ENCODE peak calls at places on chromosomes 5 and 9, in ten cellular contexts. G, B, X, F, E, Z, U, D, V and K are unnamed samples.
A peak's percentile ranks its signal among the peaks of the same experiment; 100 is the strongest.

GRCh38 chr5:164097747-164098146 is 592.3 kb downstream of the MAT2B start:
- DNase-seq in G (no peak), B (no peak), X (no peak), F (no peak), E (no peak), Z (no peak), U (no peak), D (no peak), V (no peak), K (no peak)

GRCh38 chr5:108681079-108681921 is 66.4 kb upstream of the FER start:
- DNase-seq in G (no peak), B (no peak), X (peak; percentile 59), F (peak; percentile 65), E (peak; percentile 47), Z (peak; percentile 50), U (peak; percentile 1), D (no peak), V (peak; percentile 71), K (peak; percentile 32)

GRCh38 chr9:116193636-116194035 is 40.0 kb downstream of the PAPPA start:
- DNase-seq in G (no peak), B (no peak), X (no peak), F (no peak), E (no peak), Z (no peak), U (no peak), D (no peak), V (no peak), K (no peak)

GRCh38 chr5:99901972-99902371 is 633.2 kb upstream of the FAM174A start:
- DNase-seq in G (no peak), B (no peak), X (no peak), F (no peak), E (no peak), Z (no peak), U (no peak), D (no peak), V (no peak), K (no peak)

GRCh38 chr5:76314643-76315042 is 88.4 kb upstream of the IQGAP2 start:
- DNase-seq in G (no peak), B (no peak), X (no peak), F (no peak), E (no peak), Z (no peak), U (no peak), D (no peak), V (no peak), K (no peak)

GRCh38 chr5:113612060-113612496 is 98.6 kb downstream of the YTHDC2 start:
- DNase-seq in G (no peak), B (no peak), X (peak; percentile 23), F (peak; percentile 52), E (peak; percentile 19), Z (no peak), U (no peak), D (no peak), V (peak; percentile 48), K (no peak)

GRCh38 chr9:134327671-134328231 is 1.5 kb downstream of the RXRA start:
- DNase-seq in G (no peak), B (no peak), X (no peak), F (no peak), E (no peak), Z (no peak), U (no peak), D (no peak), V (no peak), K (no peak)

GRCh38 chr9:127092041-127092608 is 30.3 kb downstream of the ANGPTL2 start:
- DNase-seq in G (no peak), B (no peak), X (no peak), F (no peak), E (no peak), Z (no peak), U (no peak), D (no peak), V (no peak), K (no peak)

GRCh38 chr5:136811551-136811950 is 446.2 kb upstream of the TRPC7 start:
- DNase-seq in G (no peak), B (no peak), X (no peak), F (no peak), E (no peak), Z (no peak), U (no peak), D (no peak), V (no peak), K (no peak)

GRCh38 chr5:111236995-111237394 is 12.8 kb downstream of the CAMK4 start:
- DNase-seq in G (no peak), B (no peak), X (no peak), F (no peak), E (no peak), Z (no peak), U (no peak), D (no peak), V (no peak), K (no peak)

GRCh38 chr5:12182988-12183387 is 278.7 kb upstream of the CTNND2 start:
- DNase-seq in G (no peak), B (no peak), X (no peak), F (no peak), E (no peak), Z (no peak), U (no peak), D (no peak), V (no peak), K (no peak)

GRCh38 chr9:132077881-132078280 is 1.8 kb downstream of the MED27 start:
- DNase-seq in G (no peak), B (no peak), X (no peak), F (no peak), E (peak; percentile 80), Z (no peak), U (no peak), D (no peak), V (no peak), K (no peak)

GRCh38 chr5:143634689-143635088 is 177.3 kb upstream of the HMHB1 start:
- DNase-seq in G (no peak), B (no peak), X (no peak), F (no peak), E (no peak), Z (no peak), U (no peak), D (no peak), V (no peak), K (no peak)

GRCh38 chr9:84953797-84954695 is 284.5 kb downstream of the NTRK2 start:
- DNase-seq in G (no peak), B (peak; percentile 11), X (peak; percentile 53), F (peak; percentile 87), E (peak; percentile 66), Z (peak; percentile 72), U (peak; percentile 55), D (peak; percentile 87), V (peak; percentile 73), K (peak; percentile 71)

GRCh38 chr5:75720882-75721281 is 3.6 kb upstream of the POC5 start:
- DNase-seq in G (no peak), B (no peak), X (no peak), F (no peak), E (no peak), Z (no peak), U (no peak), D (no peak), V (no peak), K (no peak)

GRCh38 chr5:66888613-66889012 is 292.4 kb downstream of the MAST4 start:
- DNase-seq in G (no peak), B (no peak), X (no peak), F (no peak), E (no peak), Z (no peak), U (no peak), D (no peak), V (no peak), K (no peak)

GRCh38 chr9:2817987-2818386 is 25.9 kb downstream of the PUM3 start:
- DNase-seq in G (no peak), B (no peak), X (no peak), F (no peak), E (no peak), Z (no peak), U (no peak), D (no peak), V (no peak), K (no peak)

GRCh38 chr9:33506626-33507370 is 17.3 kb upstream of the ANKRD18B start:
- DNase-seq in G (no peak), B (no peak), X (no peak), F (no peak), E (no peak), Z (no peak), U (no peak), D (no peak), V (no peak), K (no peak)

GRCh38 chr5:141780952-141781730 is 97.1 kb downstream of the PCDH1 start:
- DNase-seq in G (no peak), B (no peak), X (no peak), F (no peak), E (no peak), Z (no peak), U (no peak), D (no peak), V (no peak), K (no peak)